ENCODE peak calls at places on chromosomes 3 and 15, in five cellular contexts. X is fibroblast of lung, Z is adrenal gland, U is dorsolateral prefrontal cortex, V is esophagus muscularis mucosa. M is an unnamed sample.

GRCh38 chr3:9468460-9468859 is 71.0 kb downstream of the SETD5 start:
- DNase-seq in X (peak; percentile 9), Z (no peak), U (peak; percentile 48), V (no peak), M (no peak)

GRCh38 chr3:9019244-9019961 is 56.1 kb upstream of the RAD18 start:
- DNase-seq in X (no peak), Z (no peak), U (no peak), V (no peak), M (no peak)

GRCh38 chr15:31554261-31554660 is 227.6 kb downstream of the KLF13 start:
- DNase-seq in X (peak; percentile 92), Z (peak; percentile 33), U (peak; percentile 78), V (peak; percentile 92), M (peak; percentile 72)

GRCh38 chr15:29266052-29266572 is 3.5 kb downstream of the NSMCE3 start:
- DNase-seq in X (no peak), Z (no peak), U (no peak), V (no peak), M (no peak)

GRCh38 chr15:26439681-26440080 is 333.2 kb downstream of the GABRB3 start:
- DNase-seq in X (no peak), Z (no peak), U (no peak), V (no peak), M (no peak)

GRCh38 chr3:21729888-21730459 is 21.0 kb downstream of the ZNF385D start:
- DNase-seq in X (no peak), Z (no peak), U (no peak), V (no peak), M (no peak)

GRCh38 chr15:101615414-101615985 is 36.7 kb downstream of the TM2D3 start:
- DNase-seq in X (no peak), Z (peak; percentile 45), U (no peak), V (no peak), M (no peak)

GRCh38 chr3:58111513-58112184 is 99.1 kb downstream of the DNASE1L3 start:
- DNase-seq in X (no peak), Z (no peak), U (no peak), V (no peak), M (peak; percentile 90)

GRCh38 chr3:155957412-155957880 is 87.0 kb downstream of the GMPS start:
- DNase-seq in X (no peak), Z (no peak), U (no peak), V (no peak), M (no peak)

GRCh38 chr15:70618929-70619328 is 144.4 kb downstream of the UACA start:
- DNase-seq in X (no peak), Z (no peak), U (no peak), V (no peak), M (peak; percentile 16)

GRCh38 chr3:67077656-67078055 is 79.5 kb downstream of the KBTBD8 start:
- DNase-seq in X (peak; percentile 35), Z (no peak), U (no peak), V (no peak), M (no peak)

GRCh38 chr15:56919708-56920637 is 1.5 kb downstream of the TCF12 start:
- DNase-seq in X (peak; percentile 76), Z (peak; percentile 36), U (no peak), V (no peak), M (peak; percentile 23)

GRCh38 chr15:48913141-48913540 is 35.2 kb downstream of the EID1 start:
- DNase-seq in X (peak; percentile 8), Z (no peak), U (no peak), V (no peak), M (peak; percentile 58)

GRCh38 chr3:23944861-23945652 is at the start of gene NR1D2:
- DNase-seq in X (peak; percentile 77), Z (peak; percentile 88), U (peak; percentile 90), V (peak; percentile 95), M (peak; percentile 82)

GRCh38 chr3:122992628-122993570 is 34.7 kb downstream of the SEMA5B start:
- DNase-seq in X (no peak), Z (no peak), U (peak; percentile 81), V (no peak), M (no peak)

GRCh38 chr15:25436707-25437106 is 2.1 kb downstream of the UBE3A start:
- DNase-seq in X (no peak), Z (no peak), U (no peak), V (no peak), M (peak; percentile 13)

GRCh38 chr3:7508821-7509220 is 647.9 kb downstream of the GRM7 start:
- DNase-seq in X (peak; percentile 83), Z (no peak), U (no peak), V (no peak), M (no peak)

GRCh38 chr3:94645790-94646189 is 582.9 kb downstream of the NSUN3 start:
- DNase-seq in X (no peak), Z (no peak), U (no peak), V (no peak), M (no peak)

GRCh38 chr15:64096486-64097431 is 977 bp downstream of the SNX1 start:
- DNase-seq in X (peak; percentile 55), Z (no peak), U (no peak), V (no peak), M (peak; percentile 36)

GRCh38 chr3:23537006-23537620 is 268.6 kb upstream of the UBE2E1 start:
- DNase-seq in X (no peak), Z (no peak), U (no peak), V (no peak), M (no peak)

GRCh38 chr3:129535075-129535474 is 6.6 kb downstream of the RHO start:
- DNase-seq in X (no peak), Z (no peak), U (no peak), V (no peak), M (no peak)

GRCh38 chr3:194952882-194953281 is 267.2 kb downstream of the FAM43A start:
- DNase-seq in X (no peak), Z (no peak), U (no peak), V (no peak), M (no peak)

GRCh38 chr3:32484437-32484836 is 18.2 kb downstream of the CMTM6 start:
- DNase-seq in X (no peak), Z (no peak), U (no peak), V (no peak), M (no peak)

GRCh38 chr3:165457096-165457495 is 260.9 kb upstream of the SLITRK3 start:
- DNase-seq in X (no peak), Z (no peak), U (no peak), V (no peak), M (no peak)

GRCh38 chr15:50109086-50109987 is 9.7 kb downstream of the ATP8B4 start:
- DNase-seq in X (peak; percentile 64), Z (no peak), U (no peak), V (no peak), M (no peak)

GRCh38 chr3:135539854-135540253 is 425.7 kb upstream of the PPP2R3A start:
- DNase-seq in X (no peak), Z (no peak), U (no peak), V (peak; percentile 81), M (no peak)

GRCh38 chr3:182802413-182802812 is 9.1 kb downstream of the ATP11B start:
- DNase-seq in X (peak; percentile 32), Z (no peak), U (no peak), V (no peak), M (no peak)

GRCh38 chr3:60337421-60337820 is 913.8 kb downstream of the FHIT start:
- DNase-seq in X (no peak), Z (no peak), U (no peak), V (no peak), M (no peak)

GRCh38 chr15:101313041-101313761 is 18.2 kb upstream of the SNRPA1 start:
- DNase-seq in X (no peak), Z (no peak), U (peak; percentile 40), V (no peak), M (no peak)

GRCh38 chr3:116441652-116442051 is 3.6 kb downstream of the LSAMP start:
- DNase-seq in X (peak; percentile 33), Z (no peak), U (no peak), V (no peak), M (no peak)

GRCh38 chr3:39065197-39065596 is 13.4 kb downstream of the WDR48 start:
- DNase-seq in X (peak; percentile 68), Z (no peak), U (no peak), V (no peak), M (peak; percentile 47)

GRCh38 chr15:101617390-101617965 is 34.7 kb downstream of the TM2D3 start:
- DNase-seq in X (no peak), Z (no peak), U (no peak), V (no peak), M (no peak)

GRCh38 chr15:71634820-71635219 is 175.5 kb upstream of the NR2E3 start:
- DNase-seq in X (peak; percentile 68), Z (no peak), U (no peak), V (no peak), M (no peak)

DNA sequence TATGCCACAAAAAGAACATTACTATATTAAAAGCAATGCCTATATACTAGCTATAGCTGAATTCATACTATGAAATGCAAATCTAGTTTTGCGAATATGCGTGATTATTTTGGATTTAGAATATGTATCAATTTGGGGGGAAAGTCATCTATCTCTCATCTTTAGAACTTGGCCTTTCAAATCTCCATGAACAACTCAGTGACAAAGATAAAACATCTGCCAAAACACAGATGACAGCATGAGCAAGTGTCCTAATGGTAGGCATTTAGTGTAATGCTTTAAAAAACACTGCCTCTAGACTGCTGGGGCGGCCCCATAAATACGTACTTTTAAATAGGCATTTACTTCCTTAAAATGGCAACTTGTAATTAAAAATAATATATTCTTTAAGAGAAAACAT is 2.7 kb downstream of the CD47 start:
- DNase-seq in X (no peak), Z (no peak), U (no peak), V (no peak), M (peak; percentile 21)
- H3K27ac ChIP-seq in X (no peak overlapping the region), Z (no peak overlapping the region), U (no peak overlapping the region), V (no peak overlapping the region), M (no peak overlapping the region)

GRCh38 chr15:32787949-32788348 is 70.1 kb downstream of the GREM1 start:
- DNase-seq in X (no peak), Z (no peak), U (no peak), V (no peak), M (no peak)
- H3K27ac ChIP-seq in X (no peak overlapping the region), Z (no peak overlapping the region), U (no peak overlapping the region), V (no peak overlapping the region), M (no peak overlapping the region)

GRCh38 chr15:58755350-58755749 is 5.8 kb upstream of the ADAM10 start:
- DNase-seq in X (no peak), Z (no peak), U (no peak), V (no peak), M (no peak)
- H3K27ac ChIP-seq in X (no peak overlapping the region), Z (no peak overlapping the region), U (peak overlapping the region; percentile 70), V (no peak overlapping the region), M (no peak overlapping the region)

GRCh38 chr3:157429703-157430102 is 6.9 kb upstream of the PTX3 start:
- DNase-seq in X (no peak), Z (no peak), U (no peak), V (no peak), M (peak; percentile 33)
- H3K27ac ChIP-seq in X (no peak overlapping the region), Z (no peak overlapping the region), U (no peak overlapping the region), V (no peak overlapping the region), M (no peak overlapping the region)

DNA sequence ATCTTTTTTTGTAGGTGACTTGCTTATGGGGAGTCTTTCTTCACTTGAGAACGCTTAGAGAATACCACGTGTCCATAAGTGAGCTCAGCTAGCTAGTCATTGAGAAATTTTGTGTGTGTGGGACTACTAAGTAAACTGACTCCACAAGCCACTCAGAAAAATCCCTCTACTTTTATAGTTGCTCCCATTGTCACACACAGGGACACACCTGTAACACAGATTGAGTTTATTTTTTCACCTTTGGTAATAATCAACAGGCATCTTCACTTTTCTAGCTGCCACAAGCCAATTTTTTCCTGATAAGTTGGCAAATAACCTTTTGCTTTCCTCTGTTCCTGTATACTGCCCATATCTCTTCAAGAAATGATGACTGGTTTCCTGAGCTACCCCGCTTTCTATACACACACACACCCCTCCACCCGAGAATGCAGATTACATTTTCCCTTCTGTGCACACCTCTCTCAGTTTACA is 4.5 kb downstream of the TSC22D2 start:
- DNase-seq in X (peak; percentile 89), Z (no peak), U (no peak), V (no peak), M (peak; percentile 72)
- H3K27ac ChIP-seq in X (peak overlapping the region; percentile 96), Z (no peak overlapping the region), U (no peak overlapping the region), V (no peak overlapping the region), M (peak overlapping the region; percentile 27)

GRCh38 chr3:44932986-44933944 is 42.7 kb downstream of the ZDHHC3 start:
- DNase-seq in X (no peak), Z (no peak), U (no peak), V (no peak), M (no peak)
- H3K27ac ChIP-seq in X (no peak overlapping the region), Z (peak overlapping the region; percentile 20), U (no peak overlapping the region), V (no peak overlapping the region), M (no peak overlapping the region)

M was measured in PC-3.